ENCODE peak calls at places on chromosome 6, in eight cellular contexts. One of them, this sample, is unnamed. For H3K9me3, the result is how much of the 10 kb centered on the place peaks cover.

GRCh38 chr6:134064461-134064860 is 12.0 kb upstream of the SLC2A12 start:
- DNase-seq in stomach: no peak
- DNase-seq in fibroblast of lung: no peak
- DNase-seq in neural progenitor cell: no peak
- DNase-seq in CD8-positive, alpha-beta T cell: no peak
- DNase-seq in endodermal cell: no peak
- DNase-seq in naive thymus-derived CD4-positive, alpha-beta T cell: no peak
- DNase-seq in HCT116: no peak
- DNase-seq in this sample: no peak

GRCh38 chr6:160952633-160953281 is 38.8 kb upstream of the MAP3K4 start:
- DNase-seq in stomach: no peak
- DNase-seq in fibroblast of lung: peak
- DNase-seq in neural progenitor cell: peak
- DNase-seq in CD8-positive, alpha-beta T cell: no peak
- DNase-seq in endodermal cell: no peak
- DNase-seq in naive thymus-derived CD4-positive, alpha-beta T cell: no peak
- DNase-seq in HCT116: no peak
- DNase-seq in this sample: no peak

GRCh38 chr6:137291441-137291840 is 72.3 kb upstream of the IFNGR1 start:
- DNase-seq in stomach: no peak
- DNase-seq in fibroblast of lung: peak
- DNase-seq in neural progenitor cell: no peak
- DNase-seq in CD8-positive, alpha-beta T cell: no peak
- DNase-seq in endodermal cell: no peak
- DNase-seq in naive thymus-derived CD4-positive, alpha-beta T cell: no peak
- DNase-seq in HCT116: no peak
- DNase-seq in this sample: no peak

GRCh38 chr6:25590986-25591385 is 61.0 kb upstream of the SCGN start:
- DNase-seq in stomach: no peak
- DNase-seq in fibroblast of lung: no peak
- DNase-seq in neural progenitor cell: no peak
- DNase-seq in CD8-positive, alpha-beta T cell: no peak
- DNase-seq in endodermal cell: no peak
- DNase-seq in naive thymus-derived CD4-positive, alpha-beta T cell: no peak
- DNase-seq in HCT116: no peak
- DNase-seq in this sample: no peak

GRCh38 chr6:85360794-85361642 is 88.9 kb upstream of the NT5E start:
- DNase-seq in stomach: no peak
- DNase-seq in fibroblast of lung: peak
- DNase-seq in neural progenitor cell: no peak
- DNase-seq in CD8-positive, alpha-beta T cell: no peak
- DNase-seq in endodermal cell: no peak
- DNase-seq in naive thymus-derived CD4-positive, alpha-beta T cell: no peak
- DNase-seq in HCT116: peak
- DNase-seq in this sample: peak

GRCh38 chr6:26195924-26196845 is 109.0 kb downstream of the HFE start:
- DNase-seq in stomach: no peak
- DNase-seq in fibroblast of lung: no peak
- DNase-seq in neural progenitor cell: peak
- DNase-seq in CD8-positive, alpha-beta T cell: no peak
- DNase-seq in endodermal cell: peak
- DNase-seq in naive thymus-derived CD4-positive, alpha-beta T cell: peak
- DNase-seq in HCT116: no peak
- DNase-seq in this sample: peak

GRCh38 chr6:18528084-18528743 is 141.1 kb downstream of the RNF144B start:
- DNase-seq in stomach: no peak
- DNase-seq in fibroblast of lung: peak
- DNase-seq in neural progenitor cell: no peak
- DNase-seq in CD8-positive, alpha-beta T cell: no peak
- DNase-seq in endodermal cell: no peak
- DNase-seq in naive thymus-derived CD4-positive, alpha-beta T cell: no peak
- DNase-seq in HCT116: no peak
- DNase-seq in this sample: peak

GRCh38 chr6:146931214-146931613 is 273.0 kb upstream of the STXBP5 start:
- DNase-seq in stomach: no peak
- DNase-seq in fibroblast of lung: no peak
- DNase-seq in neural progenitor cell: no peak
- DNase-seq in CD8-positive, alpha-beta T cell: no peak
- DNase-seq in endodermal cell: no peak
- DNase-seq in naive thymus-derived CD4-positive, alpha-beta T cell: peak
- DNase-seq in HCT116: no peak
- DNase-seq in this sample: no peak

GRCh38 chr6:135506270-135506997 is 8.9 kb upstream of the AHI1 start:
- DNase-seq in stomach: no peak
- DNase-seq in fibroblast of lung: peak
- DNase-seq in neural progenitor cell: peak
- DNase-seq in CD8-positive, alpha-beta T cell: no peak
- DNase-seq in endodermal cell: no peak
- DNase-seq in naive thymus-derived CD4-positive, alpha-beta T cell: peak
- DNase-seq in HCT116: no peak
- DNase-seq in this sample: peak

GRCh38 chr6:27547157-27548075 is 74.5 kb upstream of the ZNF184 start:
- DNase-seq in stomach: no peak
- DNase-seq in fibroblast of lung: peak
- DNase-seq in neural progenitor cell: peak
- DNase-seq in CD8-positive, alpha-beta T cell: no peak
- DNase-seq in endodermal cell: peak
- DNase-seq in naive thymus-derived CD4-positive, alpha-beta T cell: no peak
- DNase-seq in HCT116: peak
- DNase-seq in this sample: no peak

GRCh38 chr6:44554194-44554593 is 166.7 kb downstream of the CDC5L start:
- DNase-seq in stomach: no peak
- DNase-seq in fibroblast of lung: no peak
- DNase-seq in neural progenitor cell: no peak
- DNase-seq in CD8-positive, alpha-beta T cell: no peak
- DNase-seq in endodermal cell: no peak
- DNase-seq in naive thymus-derived CD4-positive, alpha-beta T cell: no peak
- DNase-seq in HCT116: no peak
- DNase-seq in this sample: no peak

GRCh38 chr6:25017932-25018581 is 82.3 kb upstream of the RIPOR2 start:
- DNase-seq in stomach: peak
- DNase-seq in fibroblast of lung: peak
- DNase-seq in neural progenitor cell: peak
- DNase-seq in CD8-positive, alpha-beta T cell: peak
- DNase-seq in endodermal cell: peak
- DNase-seq in naive thymus-derived CD4-positive, alpha-beta T cell: peak
- DNase-seq in HCT116: peak
- DNase-seq in this sample: peak

GRCh38 chr6:105593805-105594231 is 190.9 kb upstream of the PREP start:
- DNase-seq in stomach: no peak
- DNase-seq in fibroblast of lung: peak
- DNase-seq in neural progenitor cell: no peak
- DNase-seq in CD8-positive, alpha-beta T cell: no peak
- DNase-seq in endodermal cell: no peak
- DNase-seq in naive thymus-derived CD4-positive, alpha-beta T cell: no peak
- DNase-seq in HCT116: no peak
- DNase-seq in this sample: no peak

GRCh38 chr6:70124882-70125535 is 177.9 kb downstream of the COL9A1 start:
- DNase-seq in stomach: no peak
- DNase-seq in fibroblast of lung: peak
- DNase-seq in neural progenitor cell: no peak
- DNase-seq in CD8-positive, alpha-beta T cell: no peak
- DNase-seq in endodermal cell: no peak
- DNase-seq in naive thymus-derived CD4-positive, alpha-beta T cell: no peak
- DNase-seq in HCT116: no peak
- DNase-seq in this sample: no peak

GRCh38 chr6:12152023-12152960 is 137.9 kb upstream of the EDN1 start:
- DNase-seq in stomach: no peak
- DNase-seq in fibroblast of lung: no peak
- DNase-seq in neural progenitor cell: no peak
- DNase-seq in CD8-positive, alpha-beta T cell: no peak
- DNase-seq in endodermal cell: no peak
- DNase-seq in naive thymus-derived CD4-positive, alpha-beta T cell: no peak
- DNase-seq in HCT116: no peak
- DNase-seq in this sample: no peak

GRCh38 chr6:22036699-22037098 is 260.1 kb downstream of the PRL start:
- DNase-seq in stomach: no peak
- DNase-seq in fibroblast of lung: no peak
- DNase-seq in neural progenitor cell: peak
- DNase-seq in CD8-positive, alpha-beta T cell: no peak
- DNase-seq in endodermal cell: no peak
- DNase-seq in naive thymus-derived CD4-positive, alpha-beta T cell: no peak
- DNase-seq in HCT116: no peak
- DNase-seq in this sample: no peak
- H3K9me3 ChIP-seq in stomach: under half
- H3K9me3 ChIP-seq in fibroblast of lung: under half
- H3K9me3 ChIP-seq in neural progenitor cell: under half
- H3K9me3 ChIP-seq in CD8-positive, alpha-beta T cell: under half
- H3K9me3 ChIP-seq in endodermal cell: under half
- H3K9me3 ChIP-seq in naive thymus-derived CD4-positive, alpha-beta T cell: under half
- H3K9me3 ChIP-seq in HCT116: under half
- H3K9me3 ChIP-seq in this sample: under half

DNA sequence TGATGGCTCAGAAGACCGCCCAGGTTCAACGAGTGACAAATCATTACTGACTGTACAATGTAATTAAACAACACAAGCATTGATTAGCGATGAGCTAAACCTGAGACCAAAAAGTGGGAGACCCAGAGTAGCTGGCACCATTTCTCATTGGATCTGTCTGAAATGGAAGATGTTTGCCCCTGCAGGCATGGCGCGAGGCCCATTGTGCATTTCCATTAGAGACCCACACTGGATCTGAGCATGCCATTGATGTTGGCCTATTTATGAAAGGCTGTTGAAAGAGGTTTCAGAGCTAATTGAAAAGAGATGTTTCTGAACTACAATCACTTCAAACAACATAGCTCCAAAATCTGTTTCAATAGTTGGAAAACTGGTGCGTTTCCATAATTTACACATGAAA is 196.7 kb downstream of the TFAP2B start:
- DNase-seq in stomach: no peak
- DNase-seq in fibroblast of lung: no peak
- DNase-seq in neural progenitor cell: no peak
- DNase-seq in CD8-positive, alpha-beta T cell: no peak
- DNase-seq in endodermal cell: no peak
- DNase-seq in naive thymus-derived CD4-positive, alpha-beta T cell: no peak
- DNase-seq in HCT116: no peak
- DNase-seq in this sample: no peak
- H3K9me3 ChIP-seq in stomach: under half
- H3K9me3 ChIP-seq in fibroblast of lung: under half
- H3K9me3 ChIP-seq in neural progenitor cell: under half
- H3K9me3 ChIP-seq in CD8-positive, alpha-beta T cell: under half
- H3K9me3 ChIP-seq in endodermal cell: under half
- H3K9me3 ChIP-seq in naive thymus-derived CD4-positive, alpha-beta T cell: under half
- H3K9me3 ChIP-seq in HCT116: under half
- H3K9me3 ChIP-seq in this sample: under half

GRCh38 chr6:352896-353470 is 38.6 kb upstream of the IRF4 start:
- DNase-seq in stomach: no peak
- DNase-seq in fibroblast of lung: no peak
- DNase-seq in neural progenitor cell: no peak
- DNase-seq in CD8-positive, alpha-beta T cell: no peak
- DNase-seq in endodermal cell: no peak
- DNase-seq in naive thymus-derived CD4-positive, alpha-beta T cell: no peak
- DNase-seq in HCT116: no peak
- DNase-seq in this sample: no peak
- H3K9me3 ChIP-seq in stomach: under half
- H3K9me3 ChIP-seq in fibroblast of lung: under half
- H3K9me3 ChIP-seq in neural progenitor cell: under half
- H3K9me3 ChIP-seq in CD8-positive, alpha-beta T cell: under half
- H3K9me3 ChIP-seq in endodermal cell: under half
- H3K9me3 ChIP-seq in naive thymus-derived CD4-positive, alpha-beta T cell: under half
- H3K9me3 ChIP-seq in HCT116: under half
- H3K9me3 ChIP-seq in this sample: under half

GRCh38 chr6:108243836-108244235 is 17.0 kb downstream of the SNX3 start:
- DNase-seq in stomach: no peak
- DNase-seq in fibroblast of lung: peak
- DNase-seq in neural progenitor cell: no peak
- DNase-seq in CD8-positive, alpha-beta T cell: no peak
- DNase-seq in endodermal cell: no peak
- DNase-seq in naive thymus-derived CD4-positive, alpha-beta T cell: no peak
- DNase-seq in HCT116: no peak
- DNase-seq in this sample: no peak

GRCh38 chr6:108242259-108242658 is 18.6 kb downstream of the SNX3 start:
- DNase-seq in stomach: no peak
- DNase-seq in fibroblast of lung: no peak
- DNase-seq in neural progenitor cell: peak
- DNase-seq in CD8-positive, alpha-beta T cell: no peak
- DNase-seq in endodermal cell: no peak
- DNase-seq in naive thymus-derived CD4-positive, alpha-beta T cell: no peak
- DNase-seq in HCT116: no peak
- DNase-seq in this sample: no peak

GRCh38 chr6:108238321-108238720 is 22.5 kb downstream of the SNX3 start:
- DNase-seq in stomach: no peak
- DNase-seq in fibroblast of lung: no peak
- DNase-seq in neural progenitor cell: no peak
- DNase-seq in CD8-positive, alpha-beta T cell: no peak
- DNase-seq in endodermal cell: no peak
- DNase-seq in naive thymus-derived CD4-positive, alpha-beta T cell: no peak
- DNase-seq in HCT116: no peak
- DNase-seq in this sample: no peak

GRCh38 chr6:108247965-108248536 is 12.8 kb downstream of the SNX3 start:
- DNase-seq in stomach: no peak
- DNase-seq in fibroblast of lung: no peak
- DNase-seq in neural progenitor cell: no peak
- DNase-seq in CD8-positive, alpha-beta T cell: no peak
- DNase-seq in endodermal cell: no peak
- DNase-seq in naive thymus-derived CD4-positive, alpha-beta T cell: no peak
- DNase-seq in HCT116: no peak
- DNase-seq in this sample: no peak

GRCh38 chr6:108242721-108243120 is 18.1 kb downstream of the SNX3 start:
- DNase-seq in stomach: no peak
- DNase-seq in fibroblast of lung: peak
- DNase-seq in neural progenitor cell: no peak
- DNase-seq in CD8-positive, alpha-beta T cell: no peak
- DNase-seq in endodermal cell: no peak
- DNase-seq in naive thymus-derived CD4-positive, alpha-beta T cell: no peak
- DNase-seq in HCT116: no peak
- DNase-seq in this sample: no peak
- H3K9me3 ChIP-seq in stomach: under half
- H3K9me3 ChIP-seq in fibroblast of lung: under half
- H3K9me3 ChIP-seq in neural progenitor cell: under half
- H3K9me3 ChIP-seq in CD8-positive, alpha-beta T cell: under half
- H3K9me3 ChIP-seq in endodermal cell: under half
- H3K9me3 ChIP-seq in naive thymus-derived CD4-positive, alpha-beta T cell: under half
- H3K9me3 ChIP-seq in HCT116: under half
- H3K9me3 ChIP-seq in this sample: under half

GRCh38 chr6:29865648-29866047 is 38.0 kb downstream of the HLA-G start:
- DNase-seq in stomach: no peak
- DNase-seq in fibroblast of lung: no peak
- DNase-seq in neural progenitor cell: no peak
- DNase-seq in CD8-positive, alpha-beta T cell: no peak
- DNase-seq in endodermal cell: no peak
- DNase-seq in naive thymus-derived CD4-positive, alpha-beta T cell: no peak
- DNase-seq in HCT116: no peak
- DNase-seq in this sample: no peak

GRCh38 chr6:29861521-29862255 is 34.1 kb downstream of the HLA-G start:
- DNase-seq in stomach: no peak
- DNase-seq in fibroblast of lung: no peak
- DNase-seq in neural progenitor cell: no peak
- DNase-seq in CD8-positive, alpha-beta T cell: no peak
- DNase-seq in endodermal cell: no peak
- DNase-seq in naive thymus-derived CD4-positive, alpha-beta T cell: no peak
- DNase-seq in HCT116: no peak
- DNase-seq in this sample: no peak

GRCh38 chr6:29864037-29864795 is 36.6 kb downstream of the HLA-G start:
- DNase-seq in stomach: no peak
- DNase-seq in fibroblast of lung: no peak
- DNase-seq in neural progenitor cell: no peak
- DNase-seq in CD8-positive, alpha-beta T cell: no peak
- DNase-seq in endodermal cell: peak
- DNase-seq in naive thymus-derived CD4-positive, alpha-beta T cell: no peak
- DNase-seq in HCT116: no peak
- DNase-seq in this sample: no peak
- H3K9me3 ChIP-seq in stomach: under half
- H3K9me3 ChIP-seq in fibroblast of lung: under half
- H3K9me3 ChIP-seq in neural progenitor cell: under half
- H3K9me3 ChIP-seq in CD8-positive, alpha-beta T cell: under half
- H3K9me3 ChIP-seq in endodermal cell: under half
- H3K9me3 ChIP-seq in naive thymus-derived CD4-positive, alpha-beta T cell: under half
- H3K9me3 ChIP-seq in HCT116: under half
- H3K9me3 ChIP-seq in this sample: under half